ENCODE peak calls at places on chromosomes 12 and 14, in eight cellular contexts. O is adrenal gland, A is mucosa of descending colon, M is vagina, T is cardiac muscle cell, S is AG04449, R is A673, Z is tibial artery. H is an unnamed sample.

GRCh38 chr14:77804592-77804991 is 4.7 kb downstream of the ADCK1 start:
- DNase-seq in R (peak; percentile 51), Z (no peak), S (no peak), A (no peak), O (no peak), T (no peak), M (no peak), H (no peak)

GRCh38 chr14:93045965-93046695 is 69.6 kb downstream of the ITPK1 start:
- DNase-seq in T (peak; percentile 69), M (no peak), O (no peak), S (no peak), A (no peak), R (no peak), Z (no peak), H (no peak)

GRCh38 chr12:132174703-132175490 is 30.6 kb downstream of the NOC4L start:
- DNase-seq in Z (no peak), S (no peak), T (no peak), A (peak; percentile 36), O (no peak), M (no peak), R (no peak), H (no peak)

GRCh38 chr12:96719671-96720362 is 187.2 kb upstream of the NEDD1 start:
- DNase-seq in O (no peak), T (no peak), M (no peak), Z (no peak), A (no peak), R (no peak), S (no peak), H (no peak)

GRCh38 chr14:71591929-71592328 is 340.3 kb upstream of the RGS6 start:
- DNase-seq in R (peak; percentile 84), O (no peak), T (no peak), M (no peak), S (peak; percentile 62), Z (no peak), A (no peak), H (peak; percentile 69)

GRCh38 chr14:101235042-101235871 is 326.0 kb upstream of the DIO3 start:
- DNase-seq in M (no peak), S (no peak), A (no peak), T (peak; percentile 78), R (peak; percentile 55), O (peak; percentile 50), Z (peak; percentile 66), H (no peak)

GRCh38 chr12:93902192-93902591 is 225.0 kb downstream of the CRADD start:
- DNase-seq in R (no peak), S (no peak), T (no peak), Z (no peak), M (no peak), A (no peak), O (no peak), H (no peak)

GRCh38 chr12:113116875-113117274 is 18.7 kb downstream of the RASAL1 start:
- DNase-seq in Z (no peak), O (no peak), R (peak; percentile 42), T (no peak), A (no peak), M (no peak), S (no peak), H (no peak)

GRCh38 chr12:6828671-6829531 is 694 bp downstream of the P3H3 start:
- DNase-seq in Z (no peak), A (peak; percentile 65), R (peak; percentile 33), T (peak; percentile 72), M (no peak), S (no peak), O (no peak), H (no peak)

GRCh38 chr14:68970096-68970612 is 8.9 kb downstream of the ACTN1 start:
- DNase-seq in R (no peak), O (no peak), T (no peak), S (no peak), A (no peak), M (no peak), Z (no peak), H (no peak)

GRCh38 chr12:123907021-123907420 is 65.6 kb downstream of the CCDC92 start:
- DNase-seq in M (no peak), S (no peak), A (no peak), T (peak; percentile 36), O (no peak), R (no peak), Z (no peak), H (no peak)

GRCh38 chr12:107632246-107632645 is 53.4 kb upstream of the PWP1 start:
- DNase-seq in S (no peak), A (no peak), R (no peak), M (no peak), O (no peak), T (no peak), Z (no peak), H (no peak)

GRCh38 chr12:29726321-29726692 is 57.4 kb downstream of the TMTC1 start:
- DNase-seq in R (peak; percentile 14), T (no peak), A (no peak), O (no peak), S (no peak), M (no peak), Z (no peak), H (no peak)

GRCh38 chr12:29241821-29242591 is 92.9 kb downstream of the FAR2 start:
- DNase-seq in T (peak; percentile 35), Z (no peak), R (peak; percentile 83), M (no peak), A (no peak), O (peak; percentile 33), S (peak; percentile 77), H (peak; percentile 85)

GRCh38 chr14:50395448-50395847 is 1.2 kb downstream of the CDKL1 start:
- DNase-seq in O (peak; percentile 53), R (peak; percentile 7), S (no peak), T (no peak), A (no peak), Z (no peak), M (no peak), H (no peak)

GRCh38 chr14:49545071-49545470 is 41.1 kb downstream of the RPS29 start:
- DNase-seq in S (no peak), M (no peak), O (no peak), R (no peak), Z (no peak), A (no peak), T (no peak), H (no peak)

GRCh38 chr12:25553083-25553482 is at the start of gene LMNTD1:
- DNase-seq in Z (no peak), S (peak; percentile 59), R (no peak), O (no peak), A (no peak), M (no peak), T (no peak), H (peak; percentile 34)

GRCh38 chr12:25546318-25546717 is 6.8 kb downstream of the LMNTD1 start:
- DNase-seq in R (no peak), S (no peak), Z (no peak), A (no peak), T (no peak), M (no peak), O (no peak), H (no peak)

GRCh38 chr12:25550186-25550585 is 2.9 kb downstream of the LMNTD1 start:
- DNase-seq in M (no peak), T (no peak), R (no peak), O (no peak), S (peak; percentile 23), A (no peak), Z (no peak), H (no peak)

GRCh38 chr12:25552681-25553080 is 402 bp downstream of the LMNTD1 start:
- DNase-seq in O (no peak), M (no peak), T (no peak), S (peak; percentile 79), Z (no peak), A (no peak), R (no peak), H (no peak)

GRCh38 chr12:25549120-25549519 is 4.0 kb downstream of the LMNTD1 start:
- DNase-seq in A (no peak), S (no peak), R (no peak), Z (no peak), T (no peak), O (no peak), M (no peak), H (no peak)
- H3K4me3 ChIP-seq in A (no peak overlapping the region), S (no peak overlapping the region), R (no peak overlapping the region), Z (no peak overlapping the region), T (no peak overlapping the region), O (no peak overlapping the region), M (no peak overlapping the region), H (no peak overlapping the region)

GRCh38 chr14:24307575-24308341 is at the start of gene CIDEB:
- DNase-seq in A (no peak), M (no peak), O (no peak), R (peak; percentile 69), S (no peak), T (peak; percentile 66), Z (no peak), H (no peak)
- TF ChIP-seq CTCF in A (peak; percentile 94), M (peak; percentile 70), O (peak; percentile 85), R (peak; percentile 96), S (peak; percentile 88), T (peak; percentile 98), Z (peak; percentile 71), H (peak; percentile 98)

GRCh38 chr12:12926571-12927071 is 25.3 kb downstream of the GPRC5D start:
- DNase-seq in T (no peak), S (no peak), M (no peak), A (no peak), R (no peak), Z (no peak), O (no peak), H (no peak)
- H3K4me3 ChIP-seq in T (no peak overlapping the region), S (no peak overlapping the region), M (no peak overlapping the region), A (no peak overlapping the region), R (no peak overlapping the region), Z (no peak overlapping the region), O (no peak overlapping the region), H (no peak overlapping the region)

GRCh38 chr12:26428420-26428819 is 233.0 kb downstream of the SSPN start:
- DNase-seq in R (no peak), O (no peak), Z (no peak), A (no peak), S (peak; percentile 23), M (no peak), T (no peak), H (no peak)

GRCh38 chr12:26431211-26431610 is 235.8 kb downstream of the SSPN start:
- DNase-seq in M (no peak), A (no peak), Z (no peak), O (no peak), R (no peak), S (no peak), T (no peak), H (no peak)

GRCh38 chr12:26429070-26429691 is 233.8 kb downstream of the SSPN start:
- DNase-seq in Z (no peak), O (no peak), A (no peak), M (no peak), S (no peak), T (no peak), R (no peak), H (no peak)

GRCh38 chr12:26435005-26435404 is 239.6 kb downstream of the SSPN start:
- DNase-seq in S (no peak), R (no peak), T (no peak), A (no peak), M (no peak), Z (no peak), O (no peak), H (no peak)

DNA sequence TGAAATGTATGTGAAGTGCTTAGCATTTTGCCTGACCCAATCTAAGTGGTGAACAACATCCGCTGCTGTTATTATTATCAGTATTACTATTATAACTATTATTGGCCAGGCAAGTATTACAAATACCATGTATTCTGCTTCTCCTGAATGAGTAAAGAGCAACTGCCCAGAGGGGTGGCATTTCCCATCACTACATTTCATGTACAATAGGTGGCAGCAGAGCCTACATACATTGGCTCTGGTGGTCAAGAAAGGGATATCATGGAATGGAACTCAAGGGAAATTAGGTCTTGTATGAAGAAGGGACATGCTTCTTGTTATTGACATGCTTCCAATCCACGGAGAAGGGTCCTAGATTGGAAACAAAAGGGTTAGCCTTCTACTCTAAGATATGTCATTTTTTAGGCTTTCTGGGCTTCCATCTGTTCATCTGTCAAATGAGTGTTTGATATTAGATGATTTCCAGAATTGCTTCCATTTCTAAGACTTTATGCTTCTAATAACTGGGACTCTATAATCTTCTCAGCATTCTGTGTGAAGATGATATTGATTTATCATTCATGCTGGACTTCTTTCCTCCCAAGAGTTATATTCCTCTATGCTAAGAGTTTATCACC is 239.0 kb downstream of the SSPN start:
- DNase-seq in T (peak; percentile 72), O (no peak), M (no peak), R (peak; percentile 79), A (no peak), Z (no peak), S (no peak), H (no peak)
- TF ChIP-seq CTCF in T (peak; percentile 67), O (peak; percentile 97), M (peak; percentile 28), R (peak; percentile 79), A (peak; percentile 13), Z (peak; percentile 79), S (peak; percentile 73), H (peak; percentile 74)